ENCODE peak calls at places on chromosome 22, in six cellular contexts. R is heart left ventricle, C is brain microvascular endothelial cell, E is pancreas, Z is OCI-LY7, L is neural progenitor cell. A is an unnamed sample.

GRCh38 chr22:24580276-24580675 is 12.6 kb downstream of the LRRC75B start:
- DNase-seq in E (no peak), R (no peak), Z (no peak), C (no peak), L (no peak), A (no peak)

GRCh38 chr22:31102441-31103081 is 4.8 kb downstream of the SELENOM start:
- DNase-seq in E (peak), Z (no peak), L (no peak), R (no peak), C (peak), A (peak)

GRCh38 chr22:26367402-26368245 is 61.4 kb upstream of the ASPHD2 start:
- DNase-seq in C (peak), R (no peak), L (peak), E (peak), Z (peak), A (peak)

GRCh38 chr22:29670615-29671014 is 49.2 kb upstream of the CABP7 start:
- DNase-seq in R (no peak), Z (no peak), E (no peak), L (peak), C (no peak), A (no peak)

GRCh38 chr22:48650323-48651035 is 1177.2 kb downstream of the BRD1 start:
- DNase-seq in C (no peak), R (no peak), E (no peak), Z (no peak), L (no peak), A (no peak)

GRCh38 chr22:19483481-19484244 is 3.9 kb downstream of the CDC45 start:
- DNase-seq in L (no peak), Z (no peak), R (no peak), E (no peak), C (peak), A (no peak)

GRCh38 chr22:23385301-23386244 is 194.5 kb downstream of the IGLL1 start:
- DNase-seq in R (peak), L (peak), E (peak), Z (peak), C (peak), A (peak)

GRCh38 chr22:50267591-50268390 is 2.4 kb downstream of the MAPK11 start:
- DNase-seq in E (peak), Z (peak), R (peak), C (no peak), L (peak), A (no peak)

GRCh38 chr22:19803736-19804267 is 43.2 kb downstream of the TBX1 start:
- DNase-seq in Z (no peak), L (no peak), E (no peak), C (no peak), R (no peak), A (no peak)

GRCh38 chr22:17997456-17997855 is 26.9 kb downstream of the MICAL3 start:
- DNase-seq in L (no peak), Z (no peak), C (peak), R (no peak), E (no peak), A (no peak)

GRCh38 chr22:19930537-19931486 is 10.8 kb upstream of the COMT start:
- DNase-seq in L (no peak), R (no peak), Z (no peak), C (no peak), E (no peak), A (no peak)

GRCh38 chr22:27615408-27615807 is 186.1 kb downstream of the MN1 start:
- DNase-seq in R (no peak), Z (no peak), C (no peak), L (no peak), E (no peak), A (no peak)

GRCh38 chr22:20000246-20001081 is 16.2 kb downstream of the ARVCF start:
- DNase-seq in C (no peak), L (no peak), Z (no peak), R (peak), E (no peak), A (no peak)

GRCh38 chr22:24440718-24441405 is 13.5 kb downstream of the ADORA2A start:
- DNase-seq in R (no peak), L (no peak), C (no peak), E (no peak), Z (no peak), A (no peak)

GRCh38 chr22:33779243-33779642 is 141.0 kb downstream of the LARGE1 start:
- DNase-seq in Z (no peak), C (no peak), R (no peak), E (no peak), L (no peak), A (no peak)

GRCh38 chr22:17475318-17476212 is 87.7 kb upstream of the SLC25A18 start:
- DNase-seq in L (peak), Z (peak), E (no peak), R (no peak), C (no peak), A (no peak)

GRCh38 chr22:20116376-20116950 is 559 bp downstream of the RANBP1 start:
- DNase-seq in Z (no peak), C (no peak), E (peak), L (peak), R (no peak), A (no peak)

GRCh38 chr22:49879871-49880270 is 26.2 kb downstream of the ZBED4 start:
- DNase-seq in L (no peak), Z (no peak), E (no peak), R (no peak), C (no peak), A (no peak)

GRCh38 chr22:40368016-40368415 is 2.4 kb upstream of the SGSM3 start:
- DNase-seq in R (no peak), Z (no peak), E (no peak), L (no peak), C (no peak), A (no peak)

GRCh38 chr22:44331881-44332714 is 19.3 kb upstream of the SHISAL1 start:
- DNase-seq in R (no peak), C (no peak), E (no peak), L (peak), Z (no peak), A (no peak)

GRCh38 chr22:25881353-25881752 is 139.4 kb downstream of the MYO18B start:
- DNase-seq in C (no peak), L (no peak), R (no peak), Z (no peak), E (no peak), A (no peak)

GRCh38 chr22:34297536-34298120 is 377.4 kb upstream of the LARGE1 start:
- DNase-seq in E (no peak), L (no peak), Z (no peak), R (no peak), C (no peak), A (no peak)

GRCh38 chr22:33302549-33302948 is 244.4 kb upstream of the SYN3 start:
- DNase-seq in E (no peak), R (no peak), C (no peak), Z (no peak), L (no peak), A (no peak)

GRCh38 chr22:23801238-23801821 is 14.6 kb downstream of the SMARCB1 start:
- DNase-seq in R (no peak), L (no peak), Z (peak), E (no peak), C (no peak), A (no peak)

DNA sequence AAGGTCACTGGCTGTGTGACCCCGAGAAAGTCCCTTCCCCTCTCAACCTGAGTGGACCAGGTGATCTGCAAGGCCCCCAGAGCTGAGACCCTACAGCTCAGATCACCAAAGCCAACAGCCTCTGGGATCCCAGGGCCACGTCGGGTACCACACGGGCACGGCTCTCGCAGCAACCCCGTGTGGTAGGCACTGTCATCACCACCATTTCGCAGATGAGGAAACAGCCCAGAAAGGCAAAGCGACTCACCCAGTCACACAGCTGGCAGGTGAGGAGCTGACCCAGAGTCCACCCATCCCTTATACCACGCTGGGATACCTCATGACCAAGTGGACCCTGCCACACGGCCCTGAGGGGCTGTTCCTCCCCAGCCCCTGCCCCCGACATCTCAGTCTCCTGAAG is 2.8 kb downstream of the ATP5MGL start:
- DNase-seq in L (no peak), E (no peak), C (no peak), Z (no peak), R (no peak), A (no peak)
- TF ChIP-seq CTCF in L (no peak), E (no peak), C (no peak), Z (no peak), R (no peak), A (no peak)

DNA sequence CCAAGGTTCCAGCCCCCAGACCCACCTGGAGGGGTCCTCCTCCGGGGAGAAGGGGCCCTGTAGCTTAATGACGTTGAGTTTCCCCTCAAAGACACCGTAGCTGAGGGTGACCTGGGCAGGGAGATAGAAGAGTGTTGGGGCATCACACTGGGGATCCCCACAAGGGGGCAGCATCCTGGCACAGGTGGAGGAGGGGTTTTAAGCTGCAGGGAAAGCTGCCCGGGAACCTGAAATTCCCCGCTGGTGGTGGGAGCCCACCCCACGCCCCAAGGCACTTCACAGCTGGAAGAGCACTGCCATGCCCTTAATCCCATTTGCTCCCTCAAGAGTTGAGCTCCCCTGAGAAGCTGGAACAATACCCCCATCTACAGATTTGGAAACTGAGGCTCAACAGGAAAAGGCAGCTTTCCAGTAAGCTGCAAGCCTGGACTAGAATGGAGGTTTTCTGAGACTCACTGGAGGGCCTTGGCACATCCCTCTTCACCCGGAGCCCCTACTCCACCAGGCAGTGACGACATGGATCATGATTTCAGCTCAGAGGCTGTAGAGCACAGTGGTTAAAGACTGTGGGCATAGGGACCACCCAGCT is 13.7 kb downstream of the MFNG start:
- DNase-seq in C (no peak), L (peak), R (no peak), Z (peak), E (no peak), A (peak)
- TF ChIP-seq CTCF in C (peak), L (peak), R (peak), Z (peak), E (peak), A (peak)

GRCh38 chr22:46386312-46386711 is 50.8 kb downstream of the TRMU start:
- DNase-seq in E (no peak), Z (no peak), R (no peak), L (no peak), C (no peak), A (no peak)
- TF ChIP-seq CTCF in E (no peak), Z (peak), R (no peak), L (peak), C (peak), A (peak)

GRCh38 chr22:35900483-35901168 is 128.0 kb downstream of the RBFOX2 start:
- DNase-seq in C (peak), E (no peak), Z (no peak), R (no peak), L (no peak), A (no peak)
- TF ChIP-seq CTCF in C (no peak), E (no peak), Z (no peak), R (no peak), L (no peak), A (no peak)

GRCh38 chr22:37549704-37550059 is 10.6 kb upstream of the CDC42EP1 start:
- DNase-seq in L (peak), Z (no peak), R (no peak), E (peak), C (no peak), A (peak)
- TF ChIP-seq CTCF in L (peak), Z (no peak), R (no peak), E (no peak), C (peak), A (peak)

GRCh38 chr22:39349506-39349966 is 255 bp upstream of the SYNGR1 start:
- DNase-seq in L (peak), C (no peak), Z (peak), E (no peak), R (peak), A (peak)
- TF ChIP-seq CTCF in L (no peak), C (no peak), Z (no peak), E (no peak), R (no peak), A (no peak)

GRCh38 chr22:38543822-38544221 is 26.2 kb downstream of the DMC1 start:
- DNase-seq in R (no peak), E (no peak), L (no peak), C (no peak), Z (peak), A (no peak)

GRCh38 chr22:38554281-38554680 is 15.7 kb downstream of the DMC1 start:
- DNase-seq in C (no peak), Z (no peak), L (no peak), R (no peak), E (no peak), A (no peak)

DNA sequence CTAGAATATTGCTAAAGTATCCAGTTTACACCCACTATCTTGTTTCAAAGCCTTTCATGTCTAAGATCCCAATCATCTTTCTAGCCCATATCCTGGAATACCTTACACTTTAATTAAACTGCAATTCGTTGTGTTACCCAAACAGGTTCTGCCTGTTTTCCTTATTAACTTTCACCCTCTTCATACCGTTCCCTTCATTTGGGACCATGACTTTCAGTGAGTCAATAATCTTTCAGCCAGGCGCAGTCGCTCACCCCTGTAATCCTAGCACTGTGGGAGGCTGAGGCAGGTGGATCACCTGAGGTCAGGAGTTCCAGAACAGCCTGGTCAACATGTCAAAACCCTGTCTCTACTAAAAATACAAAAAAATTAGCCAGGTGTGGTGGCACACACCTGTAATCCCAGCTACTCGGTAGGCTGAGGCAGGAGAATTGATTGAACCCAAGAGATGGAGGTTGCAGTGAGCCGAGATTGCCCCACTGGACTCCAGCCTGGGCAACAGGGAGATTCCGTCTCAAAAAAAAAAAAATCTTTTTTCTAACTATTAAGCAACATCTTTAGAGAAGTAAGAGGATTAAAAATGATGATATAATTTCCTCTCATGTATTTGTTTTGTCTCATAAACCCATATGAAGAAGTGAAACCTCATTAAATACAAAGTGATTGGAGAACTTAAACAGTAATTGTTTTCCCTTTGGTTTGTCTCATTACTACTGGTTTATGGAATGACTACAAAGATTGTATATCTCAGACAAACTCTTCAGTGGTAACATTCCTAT is 20.7 kb downstream of the DMC1 start:
- DNase-seq in E (no peak), C (no peak), Z (peak), R (no peak), L (no peak), A (peak)
- TF ChIP-seq CTCF in E (no peak), C (no peak), Z (no peak), R (no peak), L (no peak), A (no peak)